ENCODE peak calls at places on chromosomes 6 and 20, in nine cellular contexts. One of them, this sample, is unnamed. For H3K27me3, the result is how much of the 10 kb centered on the place peaks cover.

GRCh38 chr6:5730586-5731263 is 276.0 kb downstream of the NRN1 start:
- DNase-seq in lung: no peak
- DNase-seq in upper lobe of right lung: no peak
- DNase-seq in sigmoid colon: no peak
- DNase-seq in GM23338: no peak
- DNase-seq in fibroblast of lung: peak
- DNase-seq in prostate gland: no peak
- DNase-seq in CD8-positive, alpha-beta T cell: no peak
- DNase-seq in heart left ventricle: no peak
- DNase-seq in this sample: no peak

GRCh38 chr20:19730716-19731115 is 27.3 kb upstream of the RIN2 start:
- DNase-seq in sigmoid colon: no peak
- DNase-seq in heart left ventricle: no peak
- DNase-seq in CD8-positive, alpha-beta T cell: no peak
- DNase-seq in upper lobe of right lung: no peak
- DNase-seq in GM23338: no peak
- DNase-seq in prostate gland: no peak
- DNase-seq in lung: no peak
- DNase-seq in fibroblast of lung: no peak
- DNase-seq in this sample: no peak

GRCh38 chr6:31815025-31815838 is at the start of the genes HSPA1A and HSPA1L:
- DNase-seq in fibroblast of lung: peak
- DNase-seq in sigmoid colon: peak
- DNase-seq in prostate gland: peak
- DNase-seq in upper lobe of right lung: peak
- DNase-seq in GM23338: peak
- DNase-seq in lung: peak
- DNase-seq in heart left ventricle: peak
- DNase-seq in CD8-positive, alpha-beta T cell: peak
- DNase-seq in this sample: peak

GRCh38 chr20:57074386-57074785 is 192.1 kb downstream of the BMP7 start:
- DNase-seq in heart left ventricle: no peak
- DNase-seq in fibroblast of lung: no peak
- DNase-seq in GM23338: no peak
- DNase-seq in upper lobe of right lung: peak
- DNase-seq in sigmoid colon: no peak
- DNase-seq in CD8-positive, alpha-beta T cell: no peak
- DNase-seq in lung: no peak
- DNase-seq in prostate gland: no peak
- DNase-seq in this sample: no peak

GRCh38 chr6:127481081-127481480 is 21.9 kb upstream of the KIAA0408 start:
- DNase-seq in GM23338: no peak
- DNase-seq in heart left ventricle: no peak
- DNase-seq in sigmoid colon: no peak
- DNase-seq in CD8-positive, alpha-beta T cell: no peak
- DNase-seq in upper lobe of right lung: no peak
- DNase-seq in fibroblast of lung: no peak
- DNase-seq in lung: no peak
- DNase-seq in prostate gland: no peak
- DNase-seq in this sample: no peak

GRCh38 chr6:82268301-82268846 is 20.8 kb upstream of the IBTK start:
- DNase-seq in GM23338: no peak
- DNase-seq in CD8-positive, alpha-beta T cell: no peak
- DNase-seq in heart left ventricle: no peak
- DNase-seq in fibroblast of lung: no peak
- DNase-seq in prostate gland: no peak
- DNase-seq in lung: no peak
- DNase-seq in sigmoid colon: no peak
- DNase-seq in upper lobe of right lung: no peak
- DNase-seq in this sample: no peak

GRCh38 chr6:126574301-126574700 is 234.4 kb downstream of the CENPW start:
- DNase-seq in GM23338: no peak
- DNase-seq in heart left ventricle: no peak
- DNase-seq in fibroblast of lung: no peak
- DNase-seq in sigmoid colon: no peak
- DNase-seq in upper lobe of right lung: no peak
- DNase-seq in CD8-positive, alpha-beta T cell: no peak
- DNase-seq in lung: no peak
- DNase-seq in prostate gland: no peak
- DNase-seq in this sample: no peak

GRCh38 chr6:121235386-121235785 is 98.9 kb downstream of the TBC1D32 start:
- DNase-seq in fibroblast of lung: no peak
- DNase-seq in lung: no peak
- DNase-seq in upper lobe of right lung: no peak
- DNase-seq in sigmoid colon: no peak
- DNase-seq in GM23338: no peak
- DNase-seq in prostate gland: no peak
- DNase-seq in CD8-positive, alpha-beta T cell: no peak
- DNase-seq in heart left ventricle: no peak
- DNase-seq in this sample: no peak

GRCh38 chr20:38119446-38119845 is 45.6 kb downstream of the TGM2 start:
- DNase-seq in lung: peak
- DNase-seq in CD8-positive, alpha-beta T cell: no peak
- DNase-seq in upper lobe of right lung: no peak
- DNase-seq in sigmoid colon: no peak
- DNase-seq in fibroblast of lung: no peak
- DNase-seq in prostate gland: no peak
- DNase-seq in GM23338: no peak
- DNase-seq in heart left ventricle: no peak
- DNase-seq in this sample: no peak

GRCh38 chr6:35736293-35736894 is 438 bp upstream of the ARMC12 start:
- DNase-seq in prostate gland: peak
- DNase-seq in heart left ventricle: peak
- DNase-seq in lung: peak
- DNase-seq in fibroblast of lung: peak
- DNase-seq in GM23338: peak
- DNase-seq in sigmoid colon: peak
- DNase-seq in CD8-positive, alpha-beta T cell: peak
- DNase-seq in upper lobe of right lung: peak
- DNase-seq in this sample: peak

DNA sequence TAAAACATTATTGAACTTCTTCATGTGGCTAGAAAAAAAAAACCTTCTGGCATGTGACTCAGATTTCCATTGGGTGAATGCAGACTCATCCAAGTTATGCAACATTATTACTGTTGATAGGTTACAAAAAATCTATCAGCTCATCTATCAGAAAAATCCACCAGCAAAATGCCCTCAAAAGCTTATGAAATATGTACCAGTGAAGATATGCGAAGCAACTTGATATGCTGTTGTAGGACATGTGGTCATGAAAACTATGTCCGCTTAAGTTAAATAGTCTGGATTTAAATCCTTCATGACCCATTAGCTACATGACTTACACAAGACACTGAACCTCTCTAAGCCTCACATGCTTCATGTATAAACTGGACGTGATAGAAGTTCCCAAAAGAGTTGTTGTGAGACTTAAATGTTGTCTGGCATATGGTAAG is 12.4 kb upstream of the BFSP1 start:
- DNase-seq in heart left ventricle: no peak
- DNase-seq in GM23338: no peak
- DNase-seq in CD8-positive, alpha-beta T cell: no peak
- DNase-seq in sigmoid colon: no peak
- DNase-seq in lung: no peak
- DNase-seq in fibroblast of lung: peak
- DNase-seq in upper lobe of right lung: no peak
- DNase-seq in prostate gland: no peak
- DNase-seq in this sample: no peak
- H3K27ac ChIP-seq in heart left ventricle: peak
- H3K27ac ChIP-seq in GM23338: no peak
- H3K27ac ChIP-seq in CD8-positive, alpha-beta T cell: no peak
- H3K27ac ChIP-seq in sigmoid colon: peak
- H3K27ac ChIP-seq in lung: no peak
- H3K27ac ChIP-seq in fibroblast of lung: peak
- H3K27ac ChIP-seq in upper lobe of right lung: peak
- H3K27ac ChIP-seq in prostate gland: peak
- H3K27ac ChIP-seq in this sample: no peak

GRCh38 chr20:59230385-59230784 is 66.8 kb downstream of the ZNF831 start:
- DNase-seq in heart left ventricle: no peak
- DNase-seq in fibroblast of lung: no peak
- DNase-seq in sigmoid colon: no peak
- DNase-seq in upper lobe of right lung: no peak
- DNase-seq in lung: no peak
- DNase-seq in GM23338: no peak
- DNase-seq in CD8-positive, alpha-beta T cell: no peak
- DNase-seq in prostate gland: no peak
- DNase-seq in this sample: no peak
- H3K27me3 ChIP-seq in heart left ventricle: under half
- H3K27me3 ChIP-seq in fibroblast of lung: under half
- H3K27me3 ChIP-seq in sigmoid colon: under half
- H3K27me3 ChIP-seq in upper lobe of right lung: under half
- H3K27me3 ChIP-seq in lung: under half
- H3K27me3 ChIP-seq in GM23338: under half
- H3K27me3 ChIP-seq in CD8-positive, alpha-beta T cell: under half
- H3K27me3 ChIP-seq in prostate gland: under half
- H3K27me3 ChIP-seq in this sample: under half

GRCh38 chr6:155498370-155498769 is 42.7 kb upstream of the NOX3 start:
- DNase-seq in GM23338: no peak
- DNase-seq in sigmoid colon: no peak
- DNase-seq in lung: no peak
- DNase-seq in fibroblast of lung: no peak
- DNase-seq in CD8-positive, alpha-beta T cell: no peak
- DNase-seq in heart left ventricle: no peak
- DNase-seq in upper lobe of right lung: no peak
- DNase-seq in prostate gland: no peak
- DNase-seq in this sample: no peak
- TF ChIP-seq CTCF in GM23338: no peak
- TF ChIP-seq CTCF in sigmoid colon: no peak
- TF ChIP-seq CTCF in lung: no peak
- TF ChIP-seq CTCF in fibroblast of lung: no peak
- TF ChIP-seq CTCF in CD8-positive, alpha-beta T cell: peak
- TF ChIP-seq CTCF in heart left ventricle: no peak
- TF ChIP-seq CTCF in upper lobe of right lung: no peak
- TF ChIP-seq CTCF in prostate gland: no peak
- TF ChIP-seq CTCF in this sample: no peak

GRCh38 chr20:44159125-44159524 is 27.9 kb downstream of the JPH2 start:
- DNase-seq in lung: no peak
- DNase-seq in heart left ventricle: no peak
- DNase-seq in sigmoid colon: no peak
- DNase-seq in CD8-positive, alpha-beta T cell: no peak
- DNase-seq in upper lobe of right lung: no peak
- DNase-seq in prostate gland: no peak
- DNase-seq in fibroblast of lung: no peak
- DNase-seq in GM23338: no peak
- DNase-seq in this sample: no peak

GRCh38 chr20:44151621-44152416 is 35.2 kb downstream of the JPH2 start:
- DNase-seq in sigmoid colon: peak
- DNase-seq in heart left ventricle: peak
- DNase-seq in CD8-positive, alpha-beta T cell: no peak
- DNase-seq in lung: no peak
- DNase-seq in fibroblast of lung: no peak
- DNase-seq in prostate gland: no peak
- DNase-seq in GM23338: no peak
- DNase-seq in upper lobe of right lung: no peak
- DNase-seq in this sample: no peak

GRCh38 chr20:44157061-44157460 is 29.9 kb downstream of the JPH2 start:
- DNase-seq in heart left ventricle: no peak
- DNase-seq in fibroblast of lung: no peak
- DNase-seq in GM23338: no peak
- DNase-seq in upper lobe of right lung: no peak
- DNase-seq in sigmoid colon: peak
- DNase-seq in CD8-positive, alpha-beta T cell: no peak
- DNase-seq in lung: no peak
- DNase-seq in prostate gland: no peak
- DNase-seq in this sample: no peak

GRCh38 chr20:44154521-44155001 is 32.4 kb downstream of the JPH2 start:
- DNase-seq in GM23338: no peak
- DNase-seq in fibroblast of lung: no peak
- DNase-seq in upper lobe of right lung: no peak
- DNase-seq in CD8-positive, alpha-beta T cell: no peak
- DNase-seq in sigmoid colon: peak
- DNase-seq in heart left ventricle: no peak
- DNase-seq in prostate gland: no peak
- DNase-seq in lung: no peak
- DNase-seq in this sample: no peak

GRCh38 chr20:44153636-44154043 is 33.3 kb downstream of the JPH2 start:
- DNase-seq in upper lobe of right lung: no peak
- DNase-seq in GM23338: peak
- DNase-seq in prostate gland: no peak
- DNase-seq in fibroblast of lung: no peak
- DNase-seq in sigmoid colon: peak
- DNase-seq in CD8-positive, alpha-beta T cell: no peak
- DNase-seq in heart left ventricle: no peak
- DNase-seq in lung: no peak
- DNase-seq in this sample: peak
- H3K27ac ChIP-seq in upper lobe of right lung: no peak
- H3K27ac ChIP-seq in GM23338: no peak
- H3K27ac ChIP-seq in prostate gland: peak
- H3K27ac ChIP-seq in fibroblast of lung: no peak
- H3K27ac ChIP-seq in sigmoid colon: peak
- H3K27ac ChIP-seq in CD8-positive, alpha-beta T cell: peak
- H3K27ac ChIP-seq in heart left ventricle: peak
- H3K27ac ChIP-seq in lung: no peak
- H3K27ac ChIP-seq in this sample: peak

GRCh38 chr20:1373036-1373435 is 19.8 kb downstream of the FKBP1A start:
- DNase-seq in CD8-positive, alpha-beta T cell: no peak
- DNase-seq in GM23338: no peak
- DNase-seq in upper lobe of right lung: no peak
- DNase-seq in heart left ventricle: no peak
- DNase-seq in fibroblast of lung: no peak
- DNase-seq in lung: no peak
- DNase-seq in prostate gland: no peak
- DNase-seq in sigmoid colon: no peak
- DNase-seq in this sample: no peak

GRCh38 chr20:1376007-1376406 is 16.8 kb downstream of the FKBP1A start:
- DNase-seq in prostate gland: no peak
- DNase-seq in GM23338: no peak
- DNase-seq in heart left ventricle: no peak
- DNase-seq in upper lobe of right lung: no peak
- DNase-seq in lung: no peak
- DNase-seq in sigmoid colon: no peak
- DNase-seq in fibroblast of lung: no peak
- DNase-seq in CD8-positive, alpha-beta T cell: no peak
- DNase-seq in this sample: no peak

GRCh38 chr20:1375515-1375914 is 17.3 kb downstream of the FKBP1A start:
- DNase-seq in fibroblast of lung: peak
- DNase-seq in sigmoid colon: no peak
- DNase-seq in CD8-positive, alpha-beta T cell: no peak
- DNase-seq in lung: no peak
- DNase-seq in prostate gland: no peak
- DNase-seq in upper lobe of right lung: no peak
- DNase-seq in GM23338: no peak
- DNase-seq in heart left ventricle: no peak
- DNase-seq in this sample: no peak

GRCh38 chr20:1373614-1374013 is 19.2 kb downstream of the FKBP1A start:
- DNase-seq in CD8-positive, alpha-beta T cell: no peak
- DNase-seq in lung: no peak
- DNase-seq in fibroblast of lung: no peak
- DNase-seq in GM23338: no peak
- DNase-seq in prostate gland: no peak
- DNase-seq in upper lobe of right lung: no peak
- DNase-seq in sigmoid colon: no peak
- DNase-seq in heart left ventricle: no peak
- DNase-seq in this sample: no peak

DNA sequence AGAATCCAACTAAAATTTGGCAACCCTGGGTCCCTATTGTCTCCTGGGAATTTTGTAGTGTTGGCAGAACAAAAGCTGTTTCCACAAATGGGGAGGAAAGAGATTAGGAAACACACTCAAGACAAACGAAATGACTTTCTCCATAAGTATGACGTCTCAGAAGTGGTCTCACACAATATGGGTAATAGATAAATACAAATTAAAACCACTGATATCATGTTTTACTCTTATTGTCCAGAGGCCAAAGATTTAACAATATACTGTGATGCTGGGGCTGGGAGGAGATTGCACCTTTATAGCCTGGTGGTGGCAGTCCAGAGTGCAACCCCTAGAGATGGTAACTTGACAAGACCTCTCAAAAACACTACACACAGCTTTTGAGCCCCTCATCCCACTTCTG is 18.6 kb downstream of the FKBP1A start:
- DNase-seq in fibroblast of lung: no peak
- DNase-seq in heart left ventricle: no peak
- DNase-seq in lung: no peak
- DNase-seq in CD8-positive, alpha-beta T cell: no peak
- DNase-seq in upper lobe of right lung: no peak
- DNase-seq in sigmoid colon: no peak
- DNase-seq in GM23338: no peak
- DNase-seq in prostate gland: no peak
- DNase-seq in this sample: no peak
- H3K27me3 ChIP-seq in fibroblast of lung: under half
- H3K27me3 ChIP-seq in heart left ventricle: under half
- H3K27me3 ChIP-seq in lung: under half
- H3K27me3 ChIP-seq in CD8-positive, alpha-beta T cell: under half
- H3K27me3 ChIP-seq in upper lobe of right lung: under half
- H3K27me3 ChIP-seq in sigmoid colon: under half
- H3K27me3 ChIP-seq in GM23338: under half
- H3K27me3 ChIP-seq in prostate gland: under half
- H3K27me3 ChIP-seq in this sample: under half

This sample was measured in CD4-positive, alpha-beta T cell.